ENCODE peak calls at places on chromosomes 6 and 20, in seven cellular contexts. J, X, Z, K, R, Q and E are unnamed samples.

GRCh38 chr6:37877373-37878149 is 58.0 kb downstream of the ZFAND3 start:
- DNase-seq in Q (no peak), X (no peak), J (no peak), R (no peak), K (no peak), Z (no peak), E (no peak)

GRCh38 chr6:112016335-112016734 is 37.6 kb upstream of the CCN6 start:
- DNase-seq in Z (no peak), K (no peak), R (no peak), J (no peak), Q (no peak), X (no peak), E (no peak)

GRCh38 chr6:157020398-157021266 is 243.5 kb downstream of the ARID1B start:
- DNase-seq in Z (no peak), J (peak; percentile 51), K (no peak), R (no peak), X (peak; percentile 39), Q (peak; percentile 80), E (peak; percentile 50)

GRCh38 chr6:66558189-66558588 is 851.2 kb upstream of the EYS start:
- DNase-seq in X (no peak), K (no peak), Q (no peak), R (no peak), Z (no peak), J (peak; percentile 7), E (no peak)

GRCh38 chr20:1225729-1226313 is at the start of gene RAD21L1:
- DNase-seq in X (peak; percentile 87), Z (peak; percentile 65), J (no peak), Q (peak; percentile 100), K (no peak), R (peak; percentile 98), E (peak; percentile 78)

GRCh38 chr20:24484081-24484450 is 14.6 kb downstream of the SYNDIG1 start:
- DNase-seq in K (no peak), Z (no peak), X (no peak), J (no peak), R (no peak), Q (no peak), E (no peak)

GRCh38 chr20:14947536-14947935 is 610.1 kb upstream of the FLRT3 start:
- DNase-seq in X (no peak), J (no peak), Q (no peak), K (no peak), R (no peak), Z (no peak), E (no peak)

GRCh38 chr6:65126667-65127066 is 580.4 kb downstream of the EYS start:
- DNase-seq in Z (no peak), R (no peak), X (no peak), J (no peak), K (no peak), Q (no peak), E (no peak)

GRCh38 chr6:158707120-158707519 is 57.3 kb downstream of the SYTL3 start:
- DNase-seq in X (no peak), J (no peak), Z (no peak), Q (no peak), R (peak; percentile 54), K (no peak), E (no peak)

GRCh38 chr20:47781631-47782030 is 3.6 kb downstream of the SULF2 start:
- DNase-seq in Q (peak; percentile 70), R (no peak), X (no peak), Z (no peak), J (no peak), K (no peak), E (no peak)

GRCh38 chr20:5548112-5548511 is 202.1 kb upstream of the SHLD1 start:
- DNase-seq in K (no peak), Z (no peak), Q (no peak), R (no peak), J (no peak), X (no peak), E (no peak)

GRCh38 chr20:5065489-5066383 is 54.0 kb downstream of the PCNA start:
- DNase-seq in R (no peak), X (no peak), Z (no peak), K (no peak), Q (no peak), J (peak; percentile 84), E (no peak)

GRCh38 chr6:77030929-77031674 is 432.2 kb downstream of the HTR1B start:
- DNase-seq in X (no peak), J (no peak), Z (no peak), Q (no peak), K (no peak), R (no peak), E (no peak)

GRCh38 chr6:121382467-121383121 is 48.3 kb upstream of the TBC1D32 start:
- DNase-seq in X (no peak), K (no peak), J (peak; percentile 14), Q (peak; percentile 26), Z (no peak), R (no peak), E (no peak)

GRCh38 chr6:14665827-14666724 is 548.5 kb downstream of the CD83 start:
- DNase-seq in X (no peak), Z (no peak), R (peak; percentile 22), K (no peak), Q (no peak), J (no peak), E (no peak)

GRCh38 chr6:45916692-45917091 is 99.0 kb downstream of the CLIC5 start:
- DNase-seq in Z (no peak), R (no peak), X (no peak), J (no peak), Q (no peak), K (no peak), E (no peak)

GRCh38 chr20:22471156-22471836 is 113.1 kb downstream of the FOXA2 start:
- DNase-seq in J (peak; percentile 72), K (no peak), Q (no peak), R (no peak), X (no peak), Z (no peak), E (no peak)

GRCh38 chr6:138465007-138465645 is 34.2 kb downstream of the NHSL1 start:
- DNase-seq in Z (no peak), K (no peak), Q (no peak), J (peak; percentile 61), R (no peak), X (no peak), E (no peak)

GRCh38 chr6:12483712-12484111 is 193.6 kb downstream of the EDN1 start:
- DNase-seq in Q (no peak), Z (no peak), J (no peak), X (no peak), K (peak; percentile 64), R (no peak), E (no peak)

GRCh38 chr6:118187568-118188164 is 280.6 kb downstream of the SLC35F1 start:
- DNase-seq in Q (no peak), K (no peak), Z (no peak), X (no peak), R (no peak), J (no peak), E (no peak)

DNA sequence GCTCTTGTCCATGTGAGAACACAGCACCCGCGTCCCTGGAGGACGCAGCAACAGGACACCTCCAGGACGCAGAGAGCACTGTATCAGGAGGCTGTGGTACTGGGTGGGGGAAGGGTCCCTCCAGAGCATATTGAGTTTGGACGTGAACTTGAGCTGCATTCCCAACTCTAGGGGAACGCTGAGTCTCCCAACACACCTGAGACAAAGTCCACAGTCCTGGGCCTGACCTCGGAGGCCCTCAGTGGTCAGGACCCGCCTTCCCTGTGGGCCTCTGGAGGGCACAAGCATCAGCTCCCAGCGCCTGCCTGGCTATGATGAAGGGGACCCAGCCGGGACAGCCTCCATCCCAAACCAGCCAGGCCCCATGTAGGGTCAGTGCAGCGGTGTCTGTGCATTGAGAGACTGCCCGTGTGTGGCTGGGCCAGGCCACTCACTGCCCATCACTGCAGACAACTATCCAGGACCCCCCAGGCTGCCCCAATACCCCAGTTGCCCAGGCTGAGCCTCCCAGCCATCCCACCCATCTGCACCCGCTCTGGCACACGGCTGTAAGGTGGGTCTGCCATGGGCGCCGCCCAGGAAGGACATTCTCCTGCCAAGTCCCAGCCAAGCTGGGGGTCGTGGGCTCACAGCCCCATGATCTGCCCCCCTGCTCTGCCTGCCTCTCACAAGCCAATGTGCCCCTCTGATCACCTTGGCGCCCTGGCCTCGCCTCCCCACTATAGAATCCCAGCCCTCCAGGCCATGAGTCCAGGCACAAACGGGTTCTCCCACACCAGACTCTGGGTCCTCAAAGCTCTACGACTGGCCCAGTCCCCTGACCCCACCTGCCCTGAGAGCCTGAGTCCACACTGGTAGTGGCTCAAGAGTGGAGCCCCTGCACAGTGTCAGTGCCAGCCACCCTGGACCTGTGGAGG is 115.7 kb downstream of the TAF4 start:
- DNase-seq in J (peak; percentile 39), Z (no peak), R (no peak), X (no peak), Q (no peak), K (no peak), E (no peak)
- TF ChIP-seq TAF1 in J (no peak), Z (no peak), R (no peak), X (no peak), Q (no peak), K (no peak), E (no peak)

GRCh38 chr6:1620504-1621327 is 11.0 kb downstream of the FOXC1 start:
- DNase-seq in J (no peak), K (no peak), Q (no peak), R (no peak), Z (no peak), X (no peak), E (no peak)
- TF ChIP-seq POLR2AphosphoS5 in J (no peak), K (no peak), Q (no peak), R (no peak), Z (no peak), X (no peak), E (no peak)

DNA sequence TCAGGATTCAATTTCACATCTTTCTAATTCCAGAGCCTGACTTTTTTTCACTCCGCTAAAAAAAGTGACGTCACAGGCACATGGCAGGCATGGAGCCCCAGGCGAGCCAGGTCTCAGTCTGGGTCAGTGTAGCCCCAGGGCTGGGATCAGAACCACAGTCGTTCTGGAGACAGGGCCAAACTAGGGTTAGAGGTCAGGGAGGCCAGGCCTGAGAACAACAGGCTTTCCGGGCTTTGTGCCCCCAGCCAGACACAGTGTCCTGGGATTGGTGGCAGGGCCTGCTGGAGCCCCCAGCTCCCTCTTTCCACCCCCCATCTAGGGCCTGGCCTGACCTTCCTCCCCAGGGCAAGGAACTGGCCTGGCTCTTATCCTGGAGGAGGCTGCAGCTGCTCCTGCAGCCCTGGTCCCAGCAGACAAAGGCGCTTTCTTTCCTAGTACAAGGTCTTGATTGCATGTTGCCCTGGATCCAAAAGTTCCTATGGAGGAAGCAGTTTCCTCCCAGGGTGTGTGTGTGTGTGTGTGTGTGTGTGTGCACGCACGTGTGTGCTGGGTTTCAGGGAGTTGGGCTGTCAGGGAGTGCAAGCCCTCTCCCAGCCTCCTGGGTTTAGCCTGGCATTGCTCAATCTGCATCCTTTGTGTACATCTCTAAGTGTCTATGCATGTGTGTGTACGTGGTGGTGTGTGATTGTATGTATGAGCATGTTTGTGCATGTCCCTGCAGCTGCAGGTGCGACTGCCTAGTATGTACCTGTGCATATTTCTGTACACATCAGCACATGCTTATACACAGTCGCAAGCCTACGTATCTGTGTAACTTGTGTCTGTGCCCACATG is 26.5 kb upstream of the EMILIN3 start:
- DNase-seq in K (no peak), X (no peak), J (no peak), Q (peak; percentile 54), Z (no peak), R (no peak), E (no peak)
- TF ChIP-seq TAF1 in K (no peak), X (no peak), J (no peak), Q (no peak), Z (no peak), R (no peak), E (no peak)

GRCh38 chr6:330948-331347 is 38.7 kb downstream of the DUSP22 start:
- DNase-seq in Q (no peak), J (no peak), X (no peak), Z (no peak), K (no peak), R (no peak), E (no peak)
- TF ChIP-seq POLR2AphosphoS5 in Q (no peak), J (no peak), X (no peak), Z (no peak), K (no peak), R (no peak), E (no peak)